ENCODE peak calls at places on chromosome 9, in eight cellular contexts. X is NCI-H1092; E is prostate gland; M is renal cortical epithelial cell; L is activated CD4-positive, alpha-beta T cell treated with anti-CD3 and anti-CD28 coated beads for 24 hours; U is breast epithelium; H is AG10803; K is HTR-8/SVneo. Y is an unnamed sample.

GRCh38 chr9:27181381-27181780 is 72.4 kb downstream of the TEK start:
- DNase-seq in H (peak; percentile 65), K (no peak), U (no peak), X (no peak), M (peak; percentile 5), E (no peak), L (no peak), Y (no peak)

GRCh38 chr9:121678501-121679022 is 27.1 kb downstream of the DAB2IP start:
- DNase-seq in H (no peak), L (no peak), U (no peak), K (no peak), X (no peak), E (no peak), M (no peak), Y (no peak)

GRCh38 chr9:135827301-135827700 is 80.0 kb downstream of the CAMSAP1 start:
- DNase-seq in H (no peak), E (no peak), X (no peak), M (no peak), L (no peak), U (no peak), K (no peak), Y (no peak)

GRCh38 chr9:77830618-77831285 is 182.6 kb upstream of the GNA14 start:
- DNase-seq in H (peak; percentile 72), K (no peak), L (no peak), M (no peak), E (no peak), X (no peak), U (no peak), Y (no peak)

GRCh38 chr9:90815183-90815943 is 13.7 kb downstream of the SYK start:
- DNase-seq in L (no peak), E (no peak), U (no peak), X (no peak), K (no peak), M (no peak), H (no peak), Y (no peak)

GRCh38 chr9:74783408-74783807 is 104.3 kb downstream of the TRPM6 start:
- DNase-seq in E (no peak), M (peak; percentile 35), K (peak; percentile 23), X (no peak), L (no peak), H (peak; percentile 68), U (no peak), Y (no peak)

GRCh38 chr9:129669946-129670345 is 4.5 kb downstream of the PRRX2 start:
- DNase-seq in X (no peak), L (no peak), H (peak; percentile 86), U (no peak), K (no peak), E (no peak), M (no peak), Y (no peak)

GRCh38 chr9:18438300-18438925 is 35.5 kb upstream of the ADAMTSL1 start:
- DNase-seq in L (no peak), H (no peak), E (peak; percentile 6), X (peak; percentile 31), K (no peak), M (no peak), U (no peak), Y (peak; percentile 47)

GRCh38 chr9:107848598-107848997 is 359.0 kb upstream of the KLF4 start:
- DNase-seq in M (no peak), K (no peak), E (no peak), L (no peak), X (no peak), U (no peak), H (peak; percentile 50), Y (no peak)

GRCh38 chr9:127898433-127899199 is 787 bp downstream of the ST6GALNAC6 start:
- DNase-seq in X (no peak), H (peak; percentile 95), U (peak; percentile 60), K (peak; percentile 30), E (no peak), L (no peak), M (peak; percentile 88), Y (no peak)

GRCh38 chr9:78982849-78983248 is 588.9 kb upstream of the TLE4 start:
- DNase-seq in K (no peak), X (no peak), U (no peak), L (no peak), M (peak; percentile 85), H (peak; percentile 26), E (no peak), Y (no peak)

GRCh38 chr9:92558612-92559374 is 23.0 kb upstream of the ECM2 start:
- DNase-seq in E (no peak), M (no peak), U (no peak), X (no peak), H (no peak), L (no peak), K (no peak), Y (no peak)

GRCh38 chr9:135664266-135664665 is 1.2 kb downstream of the LCN9 start:
- DNase-seq in H (no peak), M (no peak), K (no peak), X (no peak), L (no peak), E (no peak), U (no peak), Y (no peak)

GRCh38 chr9:19497276-19497675 is 88.5 kb downstream of the ACER2 start:
- DNase-seq in E (no peak), L (no peak), K (no peak), M (no peak), X (no peak), H (no peak), U (no peak), Y (no peak)

GRCh38 chr9:94577036-94577435 is 16.6 kb downstream of the FBP2 start:
- DNase-seq in X (no peak), U (no peak), H (no peak), L (no peak), M (no peak), K (no peak), E (no peak), Y (no peak)

GRCh38 chr9:20297646-20298084 is 324.6 kb downstream of the MLLT3 start:
- DNase-seq in H (peak; percentile 38), K (no peak), E (no peak), L (no peak), M (peak; percentile 40), X (no peak), U (no peak), Y (peak; percentile 61)

GRCh38 chr9:126326228-126327015 is at the start of gene MVB12B:
- DNase-seq in K (peak; percentile 20), E (peak; percentile 8), M (no peak), U (no peak), X (no peak), H (peak; percentile 35), L (peak; percentile 25), Y (no peak)

GRCh38 chr9:95809686-95810085 is 65.8 kb upstream of the ERCC6L2 start:
- DNase-seq in M (no peak), E (no peak), K (no peak), X (no peak), U (no peak), H (no peak), L (no peak), Y (no peak)

GRCh38 chr9:98881356-98881755 is 62.4 kb upstream of the COL15A1 start:
- DNase-seq in E (no peak), K (no peak), L (no peak), M (no peak), U (no peak), X (no peak), H (no peak), Y (no peak)

GRCh38 chr9:4855861-4856260 is 63.1 kb downstream of the RCL1 start:
- DNase-seq in L (no peak), H (peak; percentile 67), U (no peak), K (no peak), E (no peak), M (peak; percentile 51), X (no peak), Y (no peak)

GRCh38 chr9:134378901-134379338 is 52.7 kb downstream of the RXRA start:
- DNase-seq in E (peak; percentile 94), M (no peak), X (no peak), L (no peak), H (peak; percentile 57), U (peak; percentile 61), K (no peak), Y (peak; percentile 92)

GRCh38 chr9:20623748-20624124 is 1.4 kb upstream of the MLLT3 start:
- DNase-seq in K (no peak), E (no peak), L (no peak), H (no peak), X (no peak), M (no peak), U (no peak), Y (no peak)

GRCh38 chr9:35067056-35067455 is 5.4 kb downstream of the VCP start:
- DNase-seq in M (no peak), H (no peak), X (no peak), L (no peak), K (no peak), E (no peak), U (no peak), Y (no peak)

GRCh38 chr9:93683331-93684134 is 107.1 kb downstream of the PHF2 start:
- DNase-seq in E (peak; percentile 2), L (no peak), X (no peak), M (no peak), K (no peak), U (no peak), H (no peak), Y (no peak)

GRCh38 chr9:31412081-31412480 is 972.4 kb upstream of the ACO1 start:
- DNase-seq in X (no peak), H (no peak), U (no peak), K (no peak), L (no peak), M (peak; percentile 20), E (no peak), Y (no peak)

GRCh38 chr9:105425817-105426433 is 21.9 kb upstream of the FSD1L start:
- DNase-seq in E (no peak), U (no peak), L (no peak), X (no peak), M (peak; percentile 33), K (peak; percentile 35), H (peak; percentile 20), Y (no peak)

GRCh38 chr9:134455951-134456739 is 129.9 kb downstream of the RXRA start:
- DNase-seq in L (peak; percentile 48), H (peak; percentile 100), M (peak; percentile 73), K (peak; percentile 63), E (peak; percentile 58), X (no peak), U (peak; percentile 84), Y (peak; percentile 86)

GRCh38 chr9:113929634-113930092 is 53.6 kb downstream of the ZNF618 start:
- DNase-seq in E (peak; percentile 2), U (no peak), K (peak; percentile 15), M (peak; percentile 68), H (peak; percentile 8), L (no peak), X (no peak), Y (no peak)

GRCh38 chr9:91945277-91946074 is 4.6 kb downstream of the ROR2 start:
- DNase-seq in M (no peak), H (peak; percentile 63), U (peak; percentile 34), L (no peak), E (peak; percentile 72), X (peak; percentile 11), K (no peak), Y (peak; percentile 76)

GRCh38 chr9:36566813-36567217 is 5.9 kb upstream of the MELK start:
- DNase-seq in K (no peak), U (peak; percentile 59), L (no peak), E (peak; percentile 66), M (peak; percentile 55), H (peak; percentile 73), X (no peak), Y (no peak)

GRCh38 chr9:98929096-98929495 is 14.6 kb upstream of the COL15A1 start:
- DNase-seq in U (no peak), X (no peak), H (no peak), M (no peak), E (no peak), K (no peak), L (no peak), Y (no peak)